ENCODE peak calls at places on chromosome 17, in ten cellular contexts. V, S, G, Y, P, B, I, H, J and U are unnamed samples.

GRCh38 chr17:30235386-30236296 is at the start of gene SLC6A4:
- DNase-seq in G (no peak), H (peak; percentile 24), S (no peak), V (no peak), J (no peak), P (no peak), I (peak; percentile 39), Y (peak; percentile 17), B (no peak), U (no peak)

GRCh38 chr17:59362811-59363205 is 31.4 kb downstream of the YPEL2 start:
- DNase-seq in V (no peak), I (no peak), J (no peak), S (no peak), P (no peak), Y (no peak), G (no peak), B (no peak), H (no peak), U (no peak)

GRCh38 chr17:41404024-41404651 is 6.7 kb upstream of the KRT31 start:
- DNase-seq in B (peak; percentile 55), G (no peak), S (peak; percentile 67), P (peak; percentile 96), I (no peak), V (peak; percentile 5), H (peak; percentile 99), Y (peak; percentile 22), J (peak; percentile 95), U (peak; percentile 96)

GRCh38 chr17:72725432-72726068 is 366.9 kb downstream of the SLC39A11 start:
- DNase-seq in G (peak; percentile 70), J (peak; percentile 66), S (peak; percentile 41), P (peak; percentile 30), B (no peak), V (peak; percentile 76), H (peak; percentile 76), Y (peak; percentile 61), I (peak; percentile 64), U (no peak)

GRCh38 chr17:72603346-72604242 is 482.8 kb downstream of the SOX9 start:
- DNase-seq in I (no peak), H (no peak), V (no peak), J (no peak), Y (no peak), S (peak; percentile 77), G (no peak), B (no peak), P (no peak), U (peak; percentile 93)

GRCh38 chr17:57735707-57736106 is 9.4 kb downstream of the CCDC182 start:
- DNase-seq in B (no peak), V (peak; percentile 31), H (peak; percentile 33), Y (no peak), J (peak; percentile 37), G (no peak), P (no peak), I (peak; percentile 50), S (no peak), U (no peak)

GRCh38 chr17:38897176-38897575 is 27.3 kb downstream of the LASP1 start:
- DNase-seq in G (no peak), S (no peak), P (no peak), J (no peak), I (no peak), H (no peak), Y (peak; percentile 25), V (no peak), B (no peak), U (no peak)

GRCh38 chr17:45320931-45321461 is 4.2 kb upstream of the MAP3K14 start:
- DNase-seq in P (peak; percentile 93), G (peak; percentile 44), Y (no peak), J (no peak), H (peak; percentile 79), B (no peak), V (peak; percentile 61), I (no peak), S (peak; percentile 93), U (peak; percentile 67)

GRCh38 chr17:77807746-77808441 is 150.6 kb upstream of the TNRC6C start:
- DNase-seq in J (no peak), H (no peak), B (no peak), I (no peak), G (no peak), P (no peak), Y (no peak), V (no peak), S (no peak), U (no peak)

GRCh38 chr17:77809814-77810213 is 148.7 kb upstream of the TNRC6C start:
- DNase-seq in J (no peak), V (no peak), Y (no peak), I (no peak), P (no peak), G (no peak), S (no peak), B (no peak), H (no peak), U (no peak)

GRCh38 chr17:77808663-77809425 is 149.7 kb upstream of the TNRC6C start:
- DNase-seq in J (no peak), Y (no peak), P (no peak), V (no peak), G (no peak), S (no peak), H (no peak), I (no peak), B (no peak), U (no peak)

GRCh38 chr17:77811521-77811920 is 147.0 kb upstream of the TNRC6C start:
- DNase-seq in B (no peak), P (no peak), H (no peak), I (no peak), G (no peak), S (no peak), Y (peak; percentile 49), V (no peak), J (no peak), U (no peak)

DNA sequence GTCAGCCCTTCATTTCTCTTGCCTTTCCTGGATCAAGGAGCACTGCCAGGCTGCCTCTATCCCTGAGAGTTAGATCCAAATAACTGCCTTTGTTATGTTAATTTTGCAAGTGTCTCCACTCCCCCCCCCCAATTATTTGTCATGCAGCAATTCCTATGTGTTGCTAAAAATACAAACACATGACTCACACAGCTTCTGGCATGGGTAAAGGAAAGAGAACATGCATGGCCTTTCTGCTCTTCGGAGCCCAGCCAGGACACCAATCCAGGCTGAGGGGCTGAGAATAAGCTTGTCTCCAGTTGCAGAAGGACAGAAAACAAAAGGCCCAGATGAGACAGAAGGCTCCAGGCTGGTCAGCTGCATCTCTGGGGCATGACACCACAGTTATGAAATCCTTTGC is 148.0 kb upstream of the TNRC6C start:
- DNase-seq in H (peak; percentile 13), I (no peak), P (peak; percentile 70), J (no peak), V (no peak), G (no peak), S (peak; percentile 86), B (no peak), Y (peak; percentile 19), U (no peak)
- TF ChIP-seq CTCF in H (no peak), I (no peak), P (no peak), J (no peak), V (no peak), G (no peak), S (no peak), B (no peak), Y (no peak), U (no peak)

DNA sequence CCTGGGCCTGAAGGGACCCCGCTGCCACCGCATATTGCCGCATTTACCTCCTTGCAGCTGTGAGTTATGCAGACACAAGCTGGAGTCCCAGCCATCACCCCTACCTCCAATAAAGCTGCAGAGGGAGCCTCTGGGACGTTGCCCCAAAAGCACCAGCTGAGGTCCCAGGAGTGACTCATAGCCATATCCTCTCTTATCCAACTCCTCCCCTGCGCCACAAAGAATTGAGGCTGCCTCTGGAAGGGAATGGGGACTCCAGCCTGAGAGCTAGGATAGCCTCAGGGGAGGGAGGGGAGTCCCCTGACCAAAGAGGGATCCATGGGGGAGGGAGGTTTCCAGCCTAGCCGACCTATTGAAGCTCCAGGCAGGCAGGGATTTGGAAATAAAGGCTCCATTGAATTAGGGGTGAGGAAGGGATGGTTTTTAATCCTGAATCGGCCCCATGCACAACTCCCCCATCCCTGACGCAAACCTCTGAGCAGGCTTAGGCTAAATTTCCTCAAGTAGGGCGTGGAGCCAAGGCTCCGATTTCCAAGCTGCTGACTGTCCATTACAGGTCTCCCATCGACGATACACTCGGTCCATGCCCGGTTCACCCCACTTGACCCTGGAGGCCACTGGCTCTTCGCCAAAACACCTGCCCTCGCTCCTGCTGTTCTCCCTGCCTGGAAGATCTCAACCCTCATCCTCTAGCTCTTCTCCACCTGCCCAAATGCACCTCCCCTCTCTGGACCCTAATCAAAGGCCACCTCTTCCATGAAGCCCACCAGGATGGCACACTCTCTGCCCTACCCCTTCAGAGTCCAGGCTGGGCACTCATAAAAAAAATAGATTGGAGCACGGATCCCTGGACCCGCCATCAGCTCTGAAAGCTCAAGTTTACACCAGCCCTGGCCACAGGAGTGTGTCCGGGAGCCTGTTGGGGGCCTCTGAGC is 27.5 kb downstream of the PIMREG start:
- DNase-seq in G (peak; percentile 11), S (peak; percentile 13), J (no peak), I (no peak), B (no peak), P (peak; percentile 57), V (no peak), Y (no peak), H (peak; percentile 62), U (no peak)
- TF ChIP-seq CTCF in G (no peak), S (peak; percentile 19), J (no peak), I (no peak), B (no peak), P (no peak), V (no peak), Y (no peak), H (peak; percentile 26), U (peak; percentile 24)

DNA sequence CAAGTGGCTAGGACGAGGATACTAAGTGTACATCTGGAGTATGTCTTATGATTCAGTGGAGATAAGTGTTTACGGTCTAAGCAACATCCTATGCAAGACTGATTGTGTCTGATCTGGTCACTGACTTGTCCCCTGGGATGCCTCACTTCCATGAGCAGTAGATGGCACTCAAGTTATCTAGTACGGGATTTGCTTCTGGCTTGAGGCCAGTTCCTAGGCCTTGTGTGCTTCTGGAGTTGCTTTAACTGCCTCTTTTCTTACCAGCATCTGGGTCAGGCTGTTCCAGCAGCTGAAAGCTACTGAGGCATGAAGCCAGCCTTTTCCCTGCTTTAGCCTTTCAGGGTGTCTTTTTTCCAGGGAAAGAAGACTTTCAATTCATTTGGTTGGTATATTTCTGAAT is 23.0 kb downstream of the SUPT6H start:
- DNase-seq in Y (peak; percentile 92), P (peak; percentile 21), J (peak; percentile 65), G (peak; percentile 91), I (no peak), V (no peak), B (no peak), S (no peak), H (no peak), U (peak; percentile 43)
- TF ChIP-seq CTCF in Y (no peak), P (no peak), J (peak; percentile 79), G (peak; percentile 64), I (no peak), V (no peak), B (no peak), S (no peak), H (peak; percentile 34), U (peak; percentile 49)

GRCh38 chr17:81959362-81960129 is 1.4 kb downstream of the NOTUM start:
- DNase-seq in G (peak; percentile 44), S (no peak), P (peak; percentile 31), H (peak; percentile 57), I (peak; percentile 70), J (peak; percentile 40), V (peak; percentile 70), B (no peak), Y (peak; percentile 73), U (no peak)

GRCh38 chr17:81961554-81962498 is 839 bp upstream of the NOTUM start:
- DNase-seq in P (no peak), G (no peak), Y (no peak), J (no peak), B (no peak), S (no peak), V (no peak), H (no peak), I (no peak), U (no peak)

GRCh38 chr17:81962499-81963441 is 1.8 kb upstream of the NOTUM start:
- DNase-seq in B (no peak), H (no peak), G (no peak), I (no peak), V (no peak), S (no peak), J (peak; percentile 61), P (no peak), Y (no peak), U (no peak)

GRCh38 chr17:81960130-81960958 is 643 bp downstream of the NOTUM start:
- DNase-seq in H (no peak), I (no peak), B (no peak), S (no peak), P (no peak), Y (no peak), V (no peak), J (no peak), G (no peak), U (no peak)

GRCh38 chr17:81961087-81961514 is at the start of gene NOTUM:
- DNase-seq in B (no peak), Y (no peak), P (no peak), I (peak; percentile 66), S (no peak), V (no peak), H (no peak), J (peak; percentile 79), G (no peak), U (no peak)
- TF ChIP-seq CTCF in B (no peak), Y (no peak), P (no peak), I (no peak), S (no peak), V (no peak), H (no peak), J (peak; percentile 39), G (no peak), U (no peak)